ENCODE peak calls at places on chromosomes 6 and 20, in six cellular contexts. L, U, S, C, M and J are unnamed samples.

GRCh38 chr20:59994697-59995122 is 36.5 kb downstream of the CDH26 start:
- DNase-seq in L (peak), U (peak), S (peak), C (peak), M (peak), J (no peak)

GRCh38 chr6:124699038-124699437 is 263.2 kb upstream of the RNF217 start:
- DNase-seq in L (peak), U (no peak), S (no peak), C (no peak), M (no peak), J (no peak)

GRCh38 chr6:16754864-16755263 is 6.4 kb downstream of the ATXN1 start:
- DNase-seq in L (no peak), U (no peak), S (no peak), C (no peak), M (no peak), J (no peak)

GRCh38 chr6:6008114-6008647 is 1.5 kb upstream of the NRN1 start:
- DNase-seq in L (no peak), U (no peak), S (no peak), C (no peak), M (no peak), J (no peak)

GRCh38 chr6:106477790-106478189 is 117.3 kb downstream of the CRYBG1 start:
- DNase-seq in L (no peak), U (peak), S (no peak), C (no peak), M (no peak), J (no peak)

GRCh38 chr20:34015401-34016335 is 22.0 kb downstream of the RALY start:
- DNase-seq in L (no peak), U (no peak), S (no peak), C (no peak), M (no peak), J (no peak)

GRCh38 chr20:3374296-3374695 is 33.2 kb downstream of the DNAAF9 start:
- DNase-seq in L (no peak), U (no peak), S (no peak), C (peak), M (no peak), J (no peak)

GRCh38 chr6:13273931-13274706 is 54.2 kb downstream of the TBC1D7 start:
- DNase-seq in L (no peak), U (no peak), S (no peak), C (no peak), M (no peak), J (no peak)

GRCh38 chr6:168285456-168285855 is 34.1 kb downstream of the DACT2 start:
- DNase-seq in L (no peak), U (no peak), S (no peak), C (no peak), M (no peak), J (no peak)

GRCh38 chr6:82773061-82773717 is 292.5 kb downstream of the UBE3D start:
- DNase-seq in L (no peak), U (no peak), S (no peak), C (no peak), M (no peak), J (no peak)

GRCh38 chr6:106300944-106301343 is 24.6 kb downstream of the ATG5 start:
- DNase-seq in L (peak), U (no peak), S (no peak), C (peak), M (no peak), J (no peak)

GRCh38 chr6:136552054-136552453 is 1.8 kb upstream of the MAP7 start:
- DNase-seq in L (no peak), U (no peak), S (no peak), C (no peak), M (no peak), J (no peak)

GRCh38 chr6:72621243-72622093 is at the start of gene KCNQ5:
- DNase-seq in L (peak), U (no peak), S (no peak), C (no peak), M (no peak), J (peak)

GRCh38 chr6:140393665-140394064 is 1019.2 kb upstream of the CITED2 start:
- DNase-seq in L (no peak), U (no peak), S (no peak), C (peak), M (no peak), J (no peak)

GRCh38 chr6:33313709-33314514 is at the start of gene TAPBP:
- DNase-seq in L (peak), U (peak), S (peak), C (peak), M (peak), J (peak)

GRCh38 chr20:53795170-53795569 is 201.5 kb upstream of the ZNF217 start:
- DNase-seq in L (no peak), U (no peak), S (no peak), C (no peak), M (no peak), J (no peak)

GRCh38 chr6:44627091-44627878 is 239.8 kb downstream of the CDC5L start:
- DNase-seq in L (peak), U (peak), S (no peak), C (no peak), M (no peak), J (no peak)

GRCh38 chr6:105209950-105210706 is 30.3 kb upstream of the POPDC3 start:
- DNase-seq in L (no peak), U (no peak), S (no peak), C (peak), M (no peak), J (no peak)

GRCh38 chr20:43040427-43040826 is 149.3 kb downstream of the PTPRT start:
- DNase-seq in L (peak), U (no peak), S (no peak), C (no peak), M (no peak), J (no peak)

GRCh38 chr6:117531346-117531745 is 48.9 kb downstream of the DCBLD1 start:
- DNase-seq in L (no peak), U (no peak), S (no peak), C (no peak), M (no peak), J (no peak)

GRCh38 chr6:140225587-140226438 is 851.4 kb upstream of the CITED2 start:
- DNase-seq in L (no peak), U (no peak), S (no peak), C (peak), M (no peak), J (no peak)

GRCh38 chr6:163337958-163338357 is 76.6 kb upstream of the QKI start:
- DNase-seq in L (no peak), U (no peak), S (no peak), C (no peak), M (no peak), J (no peak)

GRCh38 chr6:41732601-41733348 is 2.6 kb downstream of the TFEB start:
- DNase-seq in L (peak), U (peak), S (no peak), C (no peak), M (no peak), J (no peak)

GRCh38 chr20:62332989-62333819 is 30.4 kb downstream of the ADRM1 start:
- DNase-seq in L (no peak), U (no peak), S (no peak), C (no peak), M (no peak), J (no peak)

GRCh38 chr6:35017461-35018183 is 123.5 kb downstream of the TCP11 start:
- DNase-seq in L (no peak), U (peak), S (peak), C (peak), M (peak), J (peak)

GRCh38 chr20:50987493-50988210 is 29.0 kb downstream of the MOCS3 start:
- DNase-seq in L (peak), U (no peak), S (peak), C (peak), M (peak), J (no peak)

GRCh38 chr6:89984926-89985743 is 90.9 kb downstream of the GJA10 start:
- DNase-seq in L (no peak), U (peak), S (no peak), C (peak), M (peak), J (no peak)

GRCh38 chr6:135212935-135213334 is 31.8 kb downstream of the MYB start:
- DNase-seq in L (no peak), U (no peak), S (no peak), C (peak), M (no peak), J (no peak)

GRCh38 chr20:4549711-4550259 is 171.9 kb upstream of the PRND start:
- DNase-seq in L (no peak), U (no peak), S (no peak), C (peak), M (no peak), J (no peak)

GRCh38 chr20:62618622-62619529 is 23.4 kb upstream of the SLCO4A1 start:
- DNase-seq in L (peak), U (no peak), S (no peak), C (no peak), M (no peak), J (no peak)

GRCh38 chr20:53162251-53162835 is 190.2 kb downstream of the TSHZ2 start:
- DNase-seq in L (peak), U (peak), S (peak), C (peak), M (peak), J (no peak)

GRCh38 chr6:1525364-1526038 is 84.2 kb upstream of the FOXC1 start:
- DNase-seq in L (no peak), U (no peak), S (no peak), C (no peak), M (no peak), J (no peak)

GRCh38 chr6:77425216-77425615 is 38.1 kb downstream of the HTR1B start:
- DNase-seq in L (no peak), U (no peak), S (no peak), C (no peak), M (no peak), J (no peak)

GRCh38 chr6:93124226-93124625 is 295.1 kb downstream of the EPHA7 start:
- DNase-seq in L (no peak), U (no peak), S (no peak), C (peak), M (no peak), J (no peak)

GRCh38 chr6:138188278-138188923 is 26.7 kb downstream of the ARFGEF3 start:
- DNase-seq in L (no peak), U (no peak), S (no peak), C (no peak), M (no peak), J (no peak)

GRCh38 chr6:46677314-46677654 is 10.4 kb upstream of the TDRD6 start:
- DNase-seq in L (peak), U (no peak), S (no peak), C (no peak), M (no peak), J (no peak)

GRCh38 chr20:63318391-63319163 is 25.6 kb downstream of the COL20A1 start:
- DNase-seq in L (no peak), U (no peak), S (no peak), C (no peak), M (no peak), J (no peak)

GRCh38 chr6:15513801-15514711 is 148.8 kb downstream of the DTNBP1 start:
- DNase-seq in L (no peak), U (no peak), S (no peak), C (no peak), M (no peak), J (no peak)

GRCh38 chr6:163741743-163742363 is 327.3 kb downstream of the QKI start:
- DNase-seq in L (no peak), U (no peak), S (no peak), C (no peak), M (no peak), J (no peak)

DNA sequence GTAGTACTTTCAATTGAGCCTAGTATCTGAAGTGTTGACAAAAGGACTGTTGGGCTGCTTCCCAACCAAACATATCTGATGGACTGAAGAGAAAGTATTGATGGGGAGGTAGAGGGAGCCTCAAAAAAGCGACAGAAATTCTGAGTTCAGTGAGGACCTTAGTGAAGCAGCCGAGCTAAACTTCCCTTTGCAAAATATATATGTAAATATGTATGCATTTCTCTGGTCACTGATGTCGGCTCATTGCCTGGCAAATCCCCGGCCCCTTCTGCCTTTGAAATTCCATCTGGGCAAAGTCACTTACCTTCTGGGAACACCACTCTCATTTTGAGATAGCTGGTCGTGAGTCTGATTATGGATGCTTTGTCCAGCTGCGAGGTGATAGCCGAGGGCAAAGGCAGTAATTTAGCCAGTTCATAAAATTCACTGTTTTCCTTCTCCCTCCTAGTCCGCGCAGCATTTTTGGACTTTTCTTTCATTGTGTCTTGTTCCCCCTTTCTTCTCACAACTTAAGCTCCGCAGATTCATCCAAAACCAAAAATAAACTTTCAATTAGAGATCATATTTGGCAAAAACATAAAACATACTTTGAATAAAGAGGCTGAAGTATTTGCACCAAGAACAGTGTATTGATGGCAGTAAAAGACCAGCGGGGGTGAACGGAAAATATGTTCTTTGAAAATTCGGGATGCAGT is 1.6 kb downstream of the SIM1 start:
- DNase-seq in L (peak), U (no peak), S (no peak), C (no peak), M (no peak), J (no peak)
- H3K4me3 ChIP-seq in L (peak), U (no peak), S (no peak), C (no peak), M (no peak), J (no peak)

GRCh38 chr6:161255518-161255917 is 18.3 kb downstream of the AGPAT4 start:
- DNase-seq in L (no peak), U (no peak), S (no peak), C (no peak), M (no peak), J (no peak)

GRCh38 chr6:161257778-161258457 is 15.9 kb downstream of the AGPAT4 start:
- DNase-seq in L (no peak), U (no peak), S (no peak), C (peak), M (peak), J (no peak)

GRCh38 chr6:161254126-161254753 is 19.6 kb downstream of the AGPAT4 start:
- DNase-seq in L (no peak), U (no peak), S (no peak), C (peak), M (no peak), J (no peak)

GRCh38 chr6:161256390-161256789 is 17.5 kb downstream of the AGPAT4 start:
- DNase-seq in L (no peak), U (no peak), S (no peak), C (no peak), M (no peak), J (no peak)

DNA sequence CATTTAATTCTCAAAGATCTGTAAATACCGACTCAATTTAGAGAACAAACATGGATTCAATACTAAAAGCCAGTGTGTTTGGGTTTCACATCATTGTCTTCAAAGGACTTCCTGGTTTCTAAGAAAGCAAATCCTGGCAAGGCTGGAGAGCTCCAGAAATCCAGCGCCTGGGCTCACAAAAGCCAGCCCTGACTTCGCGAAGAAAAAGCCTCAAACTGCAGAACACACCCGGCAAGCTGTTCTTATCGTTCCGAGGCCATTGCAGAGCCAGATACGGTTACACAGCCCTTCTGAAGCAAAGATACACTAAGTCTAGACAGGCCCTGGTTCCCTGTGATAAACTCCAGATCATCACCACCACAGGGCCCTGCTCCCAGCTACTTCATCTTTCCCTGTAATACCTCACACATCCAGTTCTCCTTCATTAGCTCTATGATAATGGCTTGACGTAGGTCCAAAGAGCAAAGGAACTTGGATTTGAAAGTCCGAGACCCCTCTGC is 19.1 kb downstream of the AGPAT4 start:
- DNase-seq in L (no peak), U (no peak), S (no peak), C (peak), M (no peak), J (peak)
- TF ChIP-seq CTCF in L (no peak), U (no peak), S (no peak), C (no peak), M (no peak), J (no peak)

DNA sequence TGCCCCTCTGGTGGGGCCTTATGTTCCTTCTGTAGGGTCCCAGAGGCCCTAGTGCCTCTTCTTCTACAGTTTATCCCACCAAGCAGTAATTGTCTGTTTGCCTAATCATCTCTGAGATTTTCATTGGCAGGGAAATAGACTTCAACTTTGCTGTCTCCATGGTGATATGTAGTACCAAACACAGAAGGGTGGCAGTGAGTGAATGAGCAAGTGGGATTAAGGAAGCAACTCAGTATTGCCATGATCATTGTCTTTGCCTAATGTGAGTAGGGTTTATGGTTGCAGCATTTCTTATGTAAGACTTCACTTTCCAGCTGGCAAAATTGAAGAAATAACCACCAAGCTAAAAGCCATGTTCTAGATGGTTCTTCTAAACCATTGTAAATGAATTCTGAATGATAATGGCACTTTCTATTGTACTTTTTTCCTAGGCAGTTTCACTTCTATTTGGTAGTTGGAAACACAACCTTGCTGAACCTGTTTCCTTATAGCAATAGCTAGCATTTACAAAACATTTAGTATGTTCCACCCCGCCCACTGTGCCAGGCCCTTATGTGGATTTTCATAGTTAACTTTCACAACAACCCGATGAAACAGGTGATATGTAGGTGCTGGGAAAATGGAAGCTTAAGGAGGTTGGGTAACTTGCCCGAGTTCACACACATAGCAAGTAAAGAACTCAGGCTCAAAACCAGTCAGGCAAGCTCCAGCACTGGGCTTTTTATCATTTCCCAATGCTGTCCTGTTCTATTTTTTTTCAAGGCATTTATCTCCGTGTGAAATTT is 32.0 kb downstream of the ZC2HC1B start:
- DNase-seq in L (no peak), U (no peak), S (no peak), C (no peak), M (no peak), J (no peak)
- H3K27ac ChIP-seq in L (no peak), U (no peak), S (no peak), C (no peak), M (no peak), J (no peak)

GRCh38 chr20:31835554-31835953 is 9.8 kb downstream of the FOXS1 start:
- DNase-seq in L (no peak), U (no peak), S (no peak), C (no peak), M (no peak), J (no peak)

GRCh38 chr20:31835977-31836852 is 9.2 kb downstream of the FOXS1 start:
- DNase-seq in L (no peak), U (peak), S (peak), C (peak), M (peak), J (peak)

GRCh38 chr20:31837896-31838397 is 7.5 kb downstream of the FOXS1 start:
- DNase-seq in L (no peak), U (no peak), S (no peak), C (peak), M (no peak), J (no peak)

GRCh38 chr20:31838646-31839292 is 6.6 kb downstream of the FOXS1 start:
- DNase-seq in L (no peak), U (no peak), S (no peak), C (no peak), M (no peak), J (no peak)

GRCh38 chr20:31836853-31837608 is 8.4 kb downstream of the FOXS1 start:
- DNase-seq in L (no peak), U (no peak), S (no peak), C (no peak), M (no peak), J (no peak)
- H3K4me3 ChIP-seq in L (no peak), U (no peak), S (no peak), C (no peak), M (no peak), J (no peak)

GRCh38 chr6:107800564-107801164 is 23.4 kb downstream of the SCML4 start:
- DNase-seq in L (peak), U (no peak), S (no peak), C (peak), M (no peak), J (no peak)
- TF ChIP-seq CTCF in L (peak), U (no peak), S (no peak), C (peak), M (peak), J (no peak)

DNA sequence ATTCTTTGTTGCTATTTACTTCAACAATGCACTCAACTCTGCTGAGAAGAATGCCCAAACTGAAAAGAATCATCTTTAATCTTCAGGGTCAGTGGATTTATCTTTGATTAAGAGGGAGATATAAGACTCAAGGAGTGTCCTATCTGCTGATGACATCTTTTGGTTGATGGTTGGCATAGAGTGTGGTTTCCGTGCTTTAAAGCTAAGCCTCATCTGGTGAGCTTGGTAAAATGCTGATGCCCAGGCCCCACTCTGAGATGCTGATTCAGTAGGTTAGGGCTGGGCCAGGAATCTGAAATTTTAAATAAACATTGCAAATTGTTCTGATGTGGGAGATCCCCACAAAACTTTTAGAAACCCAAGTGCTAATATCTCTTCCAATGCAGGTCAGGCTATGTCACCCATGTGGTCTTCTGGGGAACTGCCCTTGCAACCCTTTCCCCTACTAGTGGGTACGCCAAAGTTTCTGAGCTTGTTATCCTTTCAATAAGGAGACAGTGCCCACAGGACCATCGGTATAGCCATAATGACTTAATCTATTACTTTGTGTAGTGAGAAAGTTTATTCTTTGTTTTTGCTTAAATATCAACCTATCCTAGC is 68.5 kb upstream of the ARMH2 start:
- DNase-seq in L (peak), U (no peak), S (no peak), C (no peak), M (no peak), J (no peak)
- H3K27ac ChIP-seq in L (no peak), U (no peak), S (no peak), C (no peak), M (no peak), J (no peak)